ENCODE peak calls at places on chromosomes 2 and 18, in six cellular contexts. C is astrocyte of the spinal cord; X is NCI-H2171 treated with DMSO at 0.1 percent for 48 hours; W is ureter; Z is activated effector memory CD4-positive, alpha-beta T cell treated with Interleukin-2 at 50 U/mL for 16 hours; A is stimulated activated effector memory CD8-positive, alpha-beta T cell treated with anti-CD3 and anti-CD28 coated beads, Interleukin-12 subunit alpha, Interleukin-12 subunit beta, amount 100 ng/mL, for 72 hours. U is an unnamed sample.

GRCh38 chr18:62201870-62202269 is 14.8 kb downstream of the RELCH start:
- DNase-seq in C (no peak), X (no peak), W (no peak), Z (no peak), A (no peak), U (peak; percentile 89)

GRCh38 chr2:101570121-101570520 is 95.2 kb upstream of the RFX8 start:
- DNase-seq in C (no peak), X (no peak), W (no peak), Z (no peak), A (no peak), U (no peak)

GRCh38 chr2:239818531-239819011 is 206.6 kb downstream of the NDUFA10 start:
- DNase-seq in C (no peak), X (no peak), W (peak; percentile 36), Z (no peak), A (no peak), U (no peak)

GRCh38 chr2:234058881-234059280 is 8.4 kb downstream of the SPP2 start:
- DNase-seq in C (no peak), X (no peak), W (no peak), Z (no peak), A (no peak), U (no peak)

GRCh38 chr2:160221391-160222276 is 21.6 kb upstream of the ITGB6 start:
- DNase-seq in C (peak; percentile 66), X (no peak), W (peak; percentile 59), Z (no peak), A (no peak), U (peak; percentile 89)

GRCh38 chr2:138084206-138084605 is 119.9 kb downstream of the HNMT start:
- DNase-seq in C (no peak), X (no peak), W (no peak), Z (no peak), A (no peak), U (no peak)

GRCh38 chr2:8431446-8432125 is 250.3 kb upstream of the ID2 start:
- DNase-seq in C (no peak), X (no peak), W (no peak), Z (no peak), A (no peak), U (no peak)

GRCh38 chr2:136005462-136006205 is 20.2 kb upstream of the DARS1 start:
- DNase-seq in C (peak; percentile 17), X (peak; percentile 35), W (no peak), Z (no peak), A (no peak), U (no peak)

GRCh38 chr2:21836766-21837543 is 713.2 kb downstream of the TDRD15 start:
- DNase-seq in C (peak; percentile 35), X (no peak), W (no peak), Z (no peak), A (no peak), U (peak; percentile 7)

GRCh38 chr2:80153151-80153550 is 151.4 kb downstream of the LRRTM1 start:
- DNase-seq in C (no peak), X (no peak), W (no peak), Z (no peak), A (no peak), U (no peak)

GRCh38 chr18:57002627-57003026 is 144.3 kb upstream of the BOD1L2 start:
- DNase-seq in C (no peak), X (peak; percentile 6), W (no peak), Z (no peak), A (no peak), U (no peak)

GRCh38 chr2:29323961-29324360 is 208.7 kb downstream of the CLIP4 start:
- DNase-seq in C (peak; percentile 13), X (peak; percentile 90), W (no peak), Z (no peak), A (no peak), U (no peak)

GRCh38 chr2:96546321-96546720 is 9.8 kb downstream of the ARID5A start:
- DNase-seq in C (no peak), X (no peak), W (no peak), Z (no peak), A (no peak), U (no peak)

GRCh38 chr2:71331581-71332412 is at the start of gene ZNF638:
- DNase-seq in C (peak; percentile 93), X (peak; percentile 88), W (peak; percentile 92), Z (peak; percentile 88), A (peak; percentile 86), U (peak; percentile 94)

GRCh38 chr18:76450452-76450851 is 44.6 kb downstream of the ZNF516 start:
- DNase-seq in C (peak; percentile 63), X (no peak), W (peak; percentile 41), Z (no peak), A (no peak), U (no peak)

GRCh38 chr2:19346983-19347618 is 11.3 kb downstream of the OSR1 start:
- DNase-seq in C (peak; percentile 38), X (no peak), W (no peak), Z (no peak), A (no peak), U (no peak)

GRCh38 chr2:73859721-73860586 is 31.2 kb downstream of the STAMBP start:
- DNase-seq in C (peak; percentile 79), X (no peak), W (no peak), Z (no peak), A (peak; percentile 15), U (peak; percentile 88)

GRCh38 chr18:44848931-44849330 is 168.2 kb downstream of the SETBP1 start:
- DNase-seq in C (no peak), X (peak; percentile 75), W (no peak), Z (no peak), A (no peak), U (no peak)

GRCh38 chr2:231547315-231548110 is 17.3 kb upstream of the NMUR1 start:
- DNase-seq in C (no peak), X (no peak), W (no peak), Z (no peak), A (no peak), U (no peak)

GRCh38 chr2:142557391-142557790 is 320.1 kb upstream of the KYNU start:
- DNase-seq in C (peak; percentile 40), X (no peak), W (no peak), Z (no peak), A (no peak), U (no peak)

GRCh38 chr2:424306-425172 is 136.6 kb upstream of the ALKAL2 start:
- DNase-seq in C (peak; percentile 85), X (no peak), W (no peak), Z (no peak), A (no peak), U (peak; percentile 51)

GRCh38 chr2:112601754-112602153 is 17.3 kb downstream of the CHCHD5 start:
- DNase-seq in C (no peak), X (no peak), W (no peak), Z (no peak), A (no peak), U (peak; percentile 39)

GRCh38 chr2:184463102-184463865 is 135.0 kb upstream of the ZNF804A start:
- DNase-seq in C (no peak), X (no peak), W (no peak), Z (no peak), A (no peak), U (no peak)

GRCh38 chr2:105450495-105450894 is 51.6 kb upstream of the FHL2 start:
- DNase-seq in C (no peak), X (peak; percentile 41), W (no peak), Z (no peak), A (no peak), U (no peak)

GRCh38 chr2:109290887-109291675 is 162.1 kb downstream of the SH3RF3 start:
- DNase-seq in C (peak; percentile 63), X (peak; percentile 96), W (no peak), Z (no peak), A (no peak), U (no peak)

GRCh38 chr2:17592731-17593409 is 52.4 kb downstream of the VSNL1 start:
- DNase-seq in C (no peak), X (no peak), W (no peak), Z (no peak), A (no peak), U (peak; percentile 82)

GRCh38 chr2:201248288-201248844 is 12.0 kb upstream of the CASP8 start:
- DNase-seq in C (no peak), X (no peak), W (no peak), Z (no peak), A (no peak), U (no peak)

GRCh38 chr2:197293252-197294007 is 17.1 kb downstream of the ANKRD44 start:
- DNase-seq in C (no peak), X (no peak), W (no peak), Z (no peak), A (no peak), U (no peak)